ENCODE peak calls at places on chromosomes 16 and 17, in four cellular contexts. O is OCI-LY7, I is RPMI8226, G is cardiac muscle cell. E is an unnamed sample.

GRCh38 chr17:3959295-3959899 is 4.8 kb downstream of the ATP2A3 start:
- DNase-seq in O (no peak), I (no peak), G (peak), E (no peak)

GRCh38 chr17:12683299-12683698 is 17.6 kb downstream of the MYOCD start:
- DNase-seq in O (no peak), I (no peak), G (peak), E (no peak)

GRCh38 chr16:30602595-30603277 is 7.5 kb downstream of the ZNF689 start:
- DNase-seq in O (no peak), I (peak), G (no peak), E (no peak)

GRCh38 chr17:2808367-2809335 is 12.4 kb downstream of the RAP1GAP2 start:
- DNase-seq in O (no peak), I (no peak), G (no peak), E (no peak)

GRCh38 chr16:71242601-71243000 is 12.1 kb upstream of the HYDIN start:
- DNase-seq in O (no peak), I (no peak), G (no peak), E (no peak)

GRCh38 chr17:7465481-7466275 is 13.8 kb downstream of the ZBTB4 start:
- DNase-seq in O (no peak), I (no peak), G (no peak), E (no peak)

GRCh38 chr16:89023621-89024511 is 46.9 kb upstream of the CBFA2T3 start:
- DNase-seq in O (no peak), I (no peak), G (no peak), E (no peak)

GRCh38 chr16:85798901-85799496 is 345 bp downstream of the EMC8 start:
- DNase-seq in O (peak), I (peak), G (peak), E (peak)

GRCh38 chr16:57623251-57624043 is 5.0 kb upstream of the ADGRG1 start:
- DNase-seq in O (no peak), I (peak), G (peak), E (no peak)

GRCh38 chr17:15892679-15893332 is 52.1 kb upstream of the ADORA2B start:
- DNase-seq in O (no peak), I (no peak), G (peak), E (no peak)